ENCODE peak calls at places on chromosomes 1 and 21, in six cellular contexts. B, F, E, T, W and X are unnamed samples.
A peak's percentile ranks its signal among the peaks of the same experiment; 100 is the strongest.

GRCh38 chr1:3054474-3054873 is 14.5 kb upstream of the PRDM16 start:
- DNase-seq in B (no peak), F (no peak), E (no peak), T (no peak), W (peak; percentile 30), X (no peak)

GRCh38 chr21:31559368-31560119 is 99.9 kb upstream of the SOD1 start:
- DNase-seq in B (peak; percentile 95), F (peak; percentile 99), E (peak; percentile 55), T (peak; percentile 27), W (peak; percentile 93), X (peak; percentile 83)

GRCh38 chr21:38768385-38769071 is 37.2 kb upstream of the ETS2 start:
- DNase-seq in B (peak; percentile 23), F (no peak), E (peak; percentile 67), T (no peak), W (no peak), X (peak; percentile 14)

GRCh38 chr1:115067460-115067859 is 21.8 kb downstream of the TSPAN2 start:
- DNase-seq in B (no peak), F (no peak), E (peak; percentile 81), T (no peak), W (no peak), X (no peak)

GRCh38 chr1:18282851-18283600 is 175.4 kb downstream of the IGSF21 start:
- DNase-seq in B (no peak), F (no peak), E (no peak), T (no peak), W (no peak), X (peak; percentile 73)

GRCh38 chr1:218772575-218772974 is 401.1 kb upstream of the LYPLAL1 start:
- DNase-seq in B (no peak), F (no peak), E (peak; percentile 67), T (no peak), W (no peak), X (no peak)

GRCh38 chr21:46193829-46194373 is 9.6 kb upstream of the SPATC1L start:
- DNase-seq in B (no peak), F (no peak), E (no peak), T (no peak), W (peak; percentile 34), X (no peak)

GRCh38 chr1:198636391-198636790 is 2.4 kb upstream of the PTPRC start:
- DNase-seq in B (no peak), F (no peak), E (no peak), T (no peak), W (no peak), X (no peak)

GRCh38 chr21:36478207-36478701 is 1.7 kb downstream of the CLDN14 start:
- DNase-seq in B (no peak), F (no peak), E (peak; percentile 80), T (no peak), W (no peak), X (peak; percentile 24)

GRCh38 chr1:154970631-154971340 is at the start of gene SHC1:
- DNase-seq in B (no peak), F (peak; percentile 85), E (peak; percentile 92), T (peak; percentile 80), W (peak; percentile 91), X (no peak)

GRCh38 chr1:230708631-230709580 is 5.0 kb downstream of the AGT start:
- DNase-seq in B (no peak), F (no peak), E (peak; percentile 45), T (no peak), W (peak; percentile 89), X (no peak)

GRCh38 chr1:200226268-200226968 is 183.4 kb downstream of the ZNF281 start:
- DNase-seq in B (peak; percentile 20), F (no peak), E (peak; percentile 33), T (no peak), W (no peak), X (no peak)

GRCh38 chr1:95126366-95126765 is 9.2 kb downstream of the TLCD4 start:
- DNase-seq in B (no peak), F (no peak), E (no peak), T (no peak), W (no peak), X (no peak)
- TF ChIP-seq CTCF in B (no peak), F (no peak), E (no peak), T (no peak), W (no peak), X (no peak)

GRCh38 chr1:77990629-77991204 is 11.8 kb upstream of the FUBP1 start:
- DNase-seq in B (no peak), F (no peak), E (no peak), T (no peak), W (no peak), X (no peak)
- TF ChIP-seq CTCF in B (no peak), F (no peak), E (no peak), T (no peak), W (no peak), X (no peak)

GRCh38 chr1:182404764-182405163 is 4.3 kb upstream of the TEDDM1 start:
- DNase-seq in B (no peak), F (no peak), E (no peak), T (no peak), W (no peak), X (no peak)
- TF ChIP-seq CTCF in B (no peak), F (no peak), E (no peak), T (no peak), W (no peak), X (peak; percentile 7)

GRCh38 chr1:162035241-162035640 is 11.6 kb upstream of the OLFML2B start:
- DNase-seq in B (no peak), F (no peak), E (no peak), T (no peak), W (no peak), X (no peak)

GRCh38 chr1:162038624-162039023 is 15.0 kb upstream of the OLFML2B start:
- DNase-seq in B (no peak), F (no peak), E (no peak), T (no peak), W (no peak), X (no peak)

GRCh38 chr1:162036156-162036555 is 12.5 kb upstream of the OLFML2B start:
- DNase-seq in B (no peak), F (no peak), E (peak; percentile 64), T (no peak), W (no peak), X (no peak)

GRCh38 chr1:162042361-162042760 is 18.7 kb upstream of the OLFML2B start:
- DNase-seq in B (no peak), F (no peak), E (no peak), T (no peak), W (no peak), X (no peak)

DNA sequence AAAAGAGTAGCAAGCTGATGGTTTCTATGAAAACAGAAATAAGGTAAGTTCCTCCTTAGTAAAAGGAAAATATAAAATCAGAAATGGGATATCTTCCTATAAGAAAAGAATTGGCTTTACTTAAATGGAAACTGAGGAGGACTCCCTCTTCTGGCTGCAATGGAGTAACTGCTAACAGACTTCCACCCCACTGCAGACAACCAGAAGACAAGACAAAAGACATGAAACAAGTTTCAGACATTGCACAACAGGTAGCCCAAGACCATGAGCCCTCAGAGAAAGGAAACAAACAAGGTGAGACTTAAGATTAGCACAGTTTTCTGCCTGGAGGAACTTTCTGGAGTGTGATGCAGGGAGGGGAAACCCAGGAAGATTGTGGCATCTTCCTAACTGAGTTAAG is 17.0 kb upstream of the OLFML2B start:
- DNase-seq in B (no peak), F (no peak), E (peak; percentile 54), T (no peak), W (no peak), X (no peak)
- TF ChIP-seq CTCF in B (no peak), F (peak; percentile 22), E (peak; percentile 68), T (no peak), W (no peak), X (peak; percentile 40)